ENCODE peak calls at places on chromosomes 7 and 10, in seven cellular contexts. One of them, this sample, is unnamed.

GRCh38 chr10:21174670-21175495 is 277.8 kb upstream of the NEBL start:
- DNase-seq in brain microvascular endothelial cell: no peak
- DNase-seq in stimulated activated CD8-positive, alpha-beta memory T cell treated with anti-CD3 and anti-CD28 coated beads, Interleukin-7, amount 100 ng/mL, for 4 hours: no peak
- DNase-seq in caudate nucleus: no peak
- DNase-seq in A549: no peak
- DNase-seq in sciatic nerve: no peak
- DNase-seq in activated CD8-positive, alpha-beta T cell treated with anti-CD3 and anti-CD28 coated beads for 36 hours: no peak
- DNase-seq in this sample: peak

GRCh38 chr10:79320785-79321493 is 26.3 kb upstream of the PPIF start:
- DNase-seq in stimulated activated CD8-positive, alpha-beta memory T cell treated with anti-CD3 and anti-CD28 coated beads, Interleukin-7, amount 100 ng/mL, for 4 hours: no peak
- DNase-seq in activated CD8-positive, alpha-beta T cell treated with anti-CD3 and anti-CD28 coated beads for 36 hours: peak
- DNase-seq in caudate nucleus: no peak
- DNase-seq in sciatic nerve: no peak
- DNase-seq in A549: peak
- DNase-seq in brain microvascular endothelial cell: peak
- DNase-seq in this sample: no peak

GRCh38 chr10:28559661-28560060 is 26.7 kb downstream of the WAC start:
- DNase-seq in A549: no peak
- DNase-seq in sciatic nerve: no peak
- DNase-seq in brain microvascular endothelial cell: no peak
- DNase-seq in stimulated activated CD8-positive, alpha-beta memory T cell treated with anti-CD3 and anti-CD28 coated beads, Interleukin-7, amount 100 ng/mL, for 4 hours: no peak
- DNase-seq in caudate nucleus: no peak
- DNase-seq in activated CD8-positive, alpha-beta T cell treated with anti-CD3 and anti-CD28 coated beads for 36 hours: no peak
- DNase-seq in this sample: no peak

GRCh38 chr7:90645784-90646183 is 49.7 kb downstream of the CDK14 start:
- DNase-seq in caudate nucleus: no peak
- DNase-seq in A549: no peak
- DNase-seq in brain microvascular endothelial cell: no peak
- DNase-seq in sciatic nerve: no peak
- DNase-seq in stimulated activated CD8-positive, alpha-beta memory T cell treated with anti-CD3 and anti-CD28 coated beads, Interleukin-7, amount 100 ng/mL, for 4 hours: no peak
- DNase-seq in activated CD8-positive, alpha-beta T cell treated with anti-CD3 and anti-CD28 coated beads for 36 hours: no peak
- DNase-seq in this sample: no peak

GRCh38 chr10:118112496-118113125 is 65.9 kb upstream of the RAB11FIP2 start:
- DNase-seq in brain microvascular endothelial cell: no peak
- DNase-seq in sciatic nerve: no peak
- DNase-seq in A549: no peak
- DNase-seq in stimulated activated CD8-positive, alpha-beta memory T cell treated with anti-CD3 and anti-CD28 coated beads, Interleukin-7, amount 100 ng/mL, for 4 hours: no peak
- DNase-seq in activated CD8-positive, alpha-beta T cell treated with anti-CD3 and anti-CD28 coated beads for 36 hours: no peak
- DNase-seq in caudate nucleus: no peak
- DNase-seq in this sample: no peak

GRCh38 chr7:157713591-157713990 is 376.8 kb downstream of the DNAJB6 start:
- DNase-seq in stimulated activated CD8-positive, alpha-beta memory T cell treated with anti-CD3 and anti-CD28 coated beads, Interleukin-7, amount 100 ng/mL, for 4 hours: no peak
- DNase-seq in A549: no peak
- DNase-seq in activated CD8-positive, alpha-beta T cell treated with anti-CD3 and anti-CD28 coated beads for 36 hours: no peak
- DNase-seq in caudate nucleus: no peak
- DNase-seq in brain microvascular endothelial cell: no peak
- DNase-seq in sciatic nerve: no peak
- DNase-seq in this sample: no peak

GRCh38 chr7:75985009-75985517 is 9.3 kb downstream of the TMEM120A start:
- DNase-seq in brain microvascular endothelial cell: no peak
- DNase-seq in caudate nucleus: no peak
- DNase-seq in sciatic nerve: no peak
- DNase-seq in activated CD8-positive, alpha-beta T cell treated with anti-CD3 and anti-CD28 coated beads for 36 hours: no peak
- DNase-seq in stimulated activated CD8-positive, alpha-beta memory T cell treated with anti-CD3 and anti-CD28 coated beads, Interleukin-7, amount 100 ng/mL, for 4 hours: no peak
- DNase-seq in A549: no peak
- DNase-seq in this sample: no peak

GRCh38 chr7:143435266-143435665 is 8.0 kb upstream of the TAS2R60 start:
- DNase-seq in A549: no peak
- DNase-seq in sciatic nerve: no peak
- DNase-seq in activated CD8-positive, alpha-beta T cell treated with anti-CD3 and anti-CD28 coated beads for 36 hours: no peak
- DNase-seq in caudate nucleus: no peak
- DNase-seq in stimulated activated CD8-positive, alpha-beta memory T cell treated with anti-CD3 and anti-CD28 coated beads, Interleukin-7, amount 100 ng/mL, for 4 hours: no peak
- DNase-seq in brain microvascular endothelial cell: no peak
- DNase-seq in this sample: no peak

GRCh38 chr10:132328738-132329137 is 3.3 kb upstream of the LRRC27 start:
- DNase-seq in brain microvascular endothelial cell: no peak
- DNase-seq in stimulated activated CD8-positive, alpha-beta memory T cell treated with anti-CD3 and anti-CD28 coated beads, Interleukin-7, amount 100 ng/mL, for 4 hours: no peak
- DNase-seq in caudate nucleus: no peak
- DNase-seq in sciatic nerve: peak
- DNase-seq in activated CD8-positive, alpha-beta T cell treated with anti-CD3 and anti-CD28 coated beads for 36 hours: no peak
- DNase-seq in A549: no peak
- DNase-seq in this sample: no peak

GRCh38 chr10:79936625-79937255 is 12.2 kb downstream of the SFTPD start:
- DNase-seq in sciatic nerve: no peak
- DNase-seq in activated CD8-positive, alpha-beta T cell treated with anti-CD3 and anti-CD28 coated beads for 36 hours: no peak
- DNase-seq in caudate nucleus: no peak
- DNase-seq in A549: no peak
- DNase-seq in brain microvascular endothelial cell: no peak
- DNase-seq in stimulated activated CD8-positive, alpha-beta memory T cell treated with anti-CD3 and anti-CD28 coated beads, Interleukin-7, amount 100 ng/mL, for 4 hours: no peak
- DNase-seq in this sample: no peak

GRCh38 chr10:61888744-61889143 is 12.8 kb upstream of the ARID5B start:
- DNase-seq in activated CD8-positive, alpha-beta T cell treated with anti-CD3 and anti-CD28 coated beads for 36 hours: no peak
- DNase-seq in brain microvascular endothelial cell: no peak
- DNase-seq in sciatic nerve: no peak
- DNase-seq in stimulated activated CD8-positive, alpha-beta memory T cell treated with anti-CD3 and anti-CD28 coated beads, Interleukin-7, amount 100 ng/mL, for 4 hours: no peak
- DNase-seq in caudate nucleus: no peak
- DNase-seq in A549: no peak
- DNase-seq in this sample: no peak

GRCh38 chr7:103811315-103811714 is 178.1 kb downstream of the RELN start:
- DNase-seq in sciatic nerve: no peak
- DNase-seq in A549: no peak
- DNase-seq in stimulated activated CD8-positive, alpha-beta memory T cell treated with anti-CD3 and anti-CD28 coated beads, Interleukin-7, amount 100 ng/mL, for 4 hours: no peak
- DNase-seq in brain microvascular endothelial cell: no peak
- DNase-seq in caudate nucleus: no peak
- DNase-seq in activated CD8-positive, alpha-beta T cell treated with anti-CD3 and anti-CD28 coated beads for 36 hours: no peak
- DNase-seq in this sample: no peak

GRCh38 chr7:134298902-134299683 is 17.6 kb downstream of the SLC35B4 start:
- DNase-seq in stimulated activated CD8-positive, alpha-beta memory T cell treated with anti-CD3 and anti-CD28 coated beads, Interleukin-7, amount 100 ng/mL, for 4 hours: no peak
- DNase-seq in activated CD8-positive, alpha-beta T cell treated with anti-CD3 and anti-CD28 coated beads for 36 hours: no peak
- DNase-seq in A549: no peak
- DNase-seq in caudate nucleus: peak
- DNase-seq in brain microvascular endothelial cell: no peak
- DNase-seq in sciatic nerve: no peak
- DNase-seq in this sample: no peak

GRCh38 chr7:76296743-76297740 is 5.4 kb upstream of the HSPB1 start:
- DNase-seq in sciatic nerve: no peak
- DNase-seq in brain microvascular endothelial cell: peak
- DNase-seq in A549: no peak
- DNase-seq in activated CD8-positive, alpha-beta T cell treated with anti-CD3 and anti-CD28 coated beads for 36 hours: no peak
- DNase-seq in caudate nucleus: no peak
- DNase-seq in stimulated activated CD8-positive, alpha-beta memory T cell treated with anti-CD3 and anti-CD28 coated beads, Interleukin-7, amount 100 ng/mL, for 4 hours: no peak
- DNase-seq in this sample: no peak

GRCh38 chr10:64288404-64288803 is 767.2 kb downstream of the REEP3 start:
- DNase-seq in sciatic nerve: no peak
- DNase-seq in caudate nucleus: no peak
- DNase-seq in A549: no peak
- DNase-seq in activated CD8-positive, alpha-beta T cell treated with anti-CD3 and anti-CD28 coated beads for 36 hours: no peak
- DNase-seq in brain microvascular endothelial cell: no peak
- DNase-seq in stimulated activated CD8-positive, alpha-beta memory T cell treated with anti-CD3 and anti-CD28 coated beads, Interleukin-7, amount 100 ng/mL, for 4 hours: no peak
- DNase-seq in this sample: no peak

GRCh38 chr7:3289996-3290395 is 11.1 kb upstream of the SDK1 start:
- DNase-seq in activated CD8-positive, alpha-beta T cell treated with anti-CD3 and anti-CD28 coated beads for 36 hours: no peak
- DNase-seq in sciatic nerve: no peak
- DNase-seq in stimulated activated CD8-positive, alpha-beta memory T cell treated with anti-CD3 and anti-CD28 coated beads, Interleukin-7, amount 100 ng/mL, for 4 hours: no peak
- DNase-seq in brain microvascular endothelial cell: peak
- DNase-seq in caudate nucleus: no peak
- DNase-seq in A549: no peak
- DNase-seq in this sample: no peak

GRCh38 chr7:103967401-103967800 is 22.1 kb downstream of the RELN start:
- DNase-seq in sciatic nerve: no peak
- DNase-seq in stimulated activated CD8-positive, alpha-beta memory T cell treated with anti-CD3 and anti-CD28 coated beads, Interleukin-7, amount 100 ng/mL, for 4 hours: no peak
- DNase-seq in A549: no peak
- DNase-seq in activated CD8-positive, alpha-beta T cell treated with anti-CD3 and anti-CD28 coated beads for 36 hours: no peak
- DNase-seq in brain microvascular endothelial cell: no peak
- DNase-seq in caudate nucleus: no peak
- DNase-seq in this sample: no peak

GRCh38 chr10:3972460-3973366 is 187.7 kb upstream of the KLF6 start:
- DNase-seq in A549: no peak
- DNase-seq in activated CD8-positive, alpha-beta T cell treated with anti-CD3 and anti-CD28 coated beads for 36 hours: peak
- DNase-seq in brain microvascular endothelial cell: no peak
- DNase-seq in sciatic nerve: no peak
- DNase-seq in stimulated activated CD8-positive, alpha-beta memory T cell treated with anti-CD3 and anti-CD28 coated beads, Interleukin-7, amount 100 ng/mL, for 4 hours: no peak
- DNase-seq in caudate nucleus: no peak
- DNase-seq in this sample: no peak

GRCh38 chr7:45000096-45001032 is at the start of gene CCM2:
- DNase-seq in caudate nucleus: peak
- DNase-seq in brain microvascular endothelial cell: no peak
- DNase-seq in activated CD8-positive, alpha-beta T cell treated with anti-CD3 and anti-CD28 coated beads for 36 hours: no peak
- DNase-seq in stimulated activated CD8-positive, alpha-beta memory T cell treated with anti-CD3 and anti-CD28 coated beads, Interleukin-7, amount 100 ng/mL, for 4 hours: no peak
- DNase-seq in sciatic nerve: peak
- DNase-seq in A549: peak
- DNase-seq in this sample: no peak

GRCh38 chr10:121611431-121612159 is 13.4 kb upstream of the FGFR2 start:
- DNase-seq in stimulated activated CD8-positive, alpha-beta memory T cell treated with anti-CD3 and anti-CD28 coated beads, Interleukin-7, amount 100 ng/mL, for 4 hours: no peak
- DNase-seq in brain microvascular endothelial cell: no peak
- DNase-seq in caudate nucleus: no peak
- DNase-seq in A549: no peak
- DNase-seq in sciatic nerve: no peak
- DNase-seq in activated CD8-positive, alpha-beta T cell treated with anti-CD3 and anti-CD28 coated beads for 36 hours: no peak
- DNase-seq in this sample: no peak

GRCh38 chr7:111424768-111425167 is 137.5 kb downstream of the IMMP2L start:
- DNase-seq in A549: no peak
- DNase-seq in stimulated activated CD8-positive, alpha-beta memory T cell treated with anti-CD3 and anti-CD28 coated beads, Interleukin-7, amount 100 ng/mL, for 4 hours: no peak
- DNase-seq in caudate nucleus: no peak
- DNase-seq in brain microvascular endothelial cell: peak
- DNase-seq in sciatic nerve: no peak
- DNase-seq in activated CD8-positive, alpha-beta T cell treated with anti-CD3 and anti-CD28 coated beads for 36 hours: no peak
- DNase-seq in this sample: no peak